ENCODE peak calls at places on chromosomes 12 and 14, in nine cellular contexts. One of them, this sample, is unnamed.

GRCh38 chr12:32568241-32568640 is 110.9 kb upstream of the DNM1L start:
- DNase-seq in stomach: no peak
- DNase-seq in SK-N-SH: no peak
- DNase-seq in Panc1: peak; percentile 30
- DNase-seq in endothelial cell of umbilical vein: peak; percentile 87
- DNase-seq in sigmoid colon: no peak
- DNase-seq in K562: no peak
- DNase-seq in transverse colon: no peak
- DNase-seq in breast epithelium: no peak
- DNase-seq in this sample: no peak

GRCh38 chr14:95040723-95041476 is 116.4 kb downstream of the DICER1 start:
- DNase-seq in sigmoid colon: peak; percentile 40
- DNase-seq in endothelial cell of umbilical vein: no peak
- DNase-seq in breast epithelium: peak; percentile 30
- DNase-seq in K562: no peak
- DNase-seq in SK-N-SH: no peak
- DNase-seq in Panc1: no peak
- DNase-seq in transverse colon: no peak
- DNase-seq in stomach: peak; percentile 20
- DNase-seq in this sample: no peak

GRCh38 chr14:105386581-105387529 is 11.5 kb upstream of the TEX22 start:
- DNase-seq in endothelial cell of umbilical vein: no peak
- DNase-seq in Panc1: no peak
- DNase-seq in stomach: no peak
- DNase-seq in K562: no peak
- DNase-seq in breast epithelium: no peak
- DNase-seq in SK-N-SH: no peak
- DNase-seq in transverse colon: no peak
- DNase-seq in sigmoid colon: no peak
- DNase-seq in this sample: no peak

GRCh38 chr12:16352481-16352880 is 5.0 kb downstream of the MGST1 start:
- DNase-seq in sigmoid colon: no peak
- DNase-seq in breast epithelium: no peak
- DNase-seq in transverse colon: no peak
- DNase-seq in Panc1: no peak
- DNase-seq in K562: no peak
- DNase-seq in stomach: no peak
- DNase-seq in SK-N-SH: no peak
- DNase-seq in endothelial cell of umbilical vein: no peak
- DNase-seq in this sample: no peak

GRCh38 chr12:111823891-111824290 is 18.1 kb upstream of the MAPKAPK5 start:
- DNase-seq in stomach: no peak
- DNase-seq in transverse colon: peak; percentile 21
- DNase-seq in SK-N-SH: no peak
- DNase-seq in breast epithelium: no peak
- DNase-seq in endothelial cell of umbilical vein: no peak
- DNase-seq in sigmoid colon: no peak
- DNase-seq in Panc1: no peak
- DNase-seq in K562: no peak
- DNase-seq in this sample: no peak

GRCh38 chr12:118984206-118984943 is 3.0 kb downstream of the SRRM4 start:
- DNase-seq in stomach: no peak
- DNase-seq in sigmoid colon: no peak
- DNase-seq in transverse colon: no peak
- DNase-seq in SK-N-SH: peak; percentile 64
- DNase-seq in Panc1: no peak
- DNase-seq in K562: no peak
- DNase-seq in breast epithelium: no peak
- DNase-seq in endothelial cell of umbilical vein: no peak
- DNase-seq in this sample: no peak

GRCh38 chr12:27331299-27331926 is 1.2 kb upstream of the BMAL2 start:
- DNase-seq in sigmoid colon: no peak
- DNase-seq in K562: peak; percentile 22
- DNase-seq in Panc1: peak; percentile 89
- DNase-seq in transverse colon: no peak
- DNase-seq in endothelial cell of umbilical vein: peak; percentile 93
- DNase-seq in stomach: no peak
- DNase-seq in SK-N-SH: no peak
- DNase-seq in breast epithelium: no peak
- DNase-seq in this sample: peak; percentile 25

GRCh38 chr12:116924558-116925453 is 14.1 kb downstream of the FBXW8 start:
- DNase-seq in sigmoid colon: no peak
- DNase-seq in transverse colon: peak; percentile 14
- DNase-seq in breast epithelium: no peak
- DNase-seq in SK-N-SH: no peak
- DNase-seq in stomach: no peak
- DNase-seq in endothelial cell of umbilical vein: peak; percentile 44
- DNase-seq in Panc1: no peak
- DNase-seq in K562: no peak
- DNase-seq in this sample: no peak

GRCh38 chr12:68899251-68899771 is 33.7 kb downstream of the CPM start:
- DNase-seq in SK-N-SH: no peak
- DNase-seq in stomach: peak; percentile 76
- DNase-seq in Panc1: no peak
- DNase-seq in breast epithelium: no peak
- DNase-seq in K562: no peak
- DNase-seq in endothelial cell of umbilical vein: no peak
- DNase-seq in sigmoid colon: peak; percentile 71
- DNase-seq in transverse colon: peak; percentile 75
- DNase-seq in this sample: peak; percentile 25

GRCh38 chr12:104410326-104410725 is 46.4 kb upstream of the CHST11 start:
- DNase-seq in breast epithelium: no peak
- DNase-seq in transverse colon: no peak
- DNase-seq in Panc1: no peak
- DNase-seq in K562: no peak
- DNase-seq in endothelial cell of umbilical vein: no peak
- DNase-seq in sigmoid colon: no peak
- DNase-seq in SK-N-SH: no peak
- DNase-seq in stomach: no peak
- DNase-seq in this sample: no peak

GRCh38 chr12:41333988-41334387 is 145.9 kb downstream of the PDZRN4 start:
- DNase-seq in SK-N-SH: no peak
- DNase-seq in stomach: no peak
- DNase-seq in sigmoid colon: no peak
- DNase-seq in Panc1: no peak
- DNase-seq in breast epithelium: no peak
- DNase-seq in K562: no peak
- DNase-seq in transverse colon: no peak
- DNase-seq in endothelial cell of umbilical vein: no peak
- DNase-seq in this sample: no peak

GRCh38 chr12:62588916-62589315 is 122.3 kb downstream of the MON2 start:
- DNase-seq in SK-N-SH: no peak
- DNase-seq in Panc1: no peak
- DNase-seq in endothelial cell of umbilical vein: peak; percentile 62
- DNase-seq in breast epithelium: no peak
- DNase-seq in sigmoid colon: no peak
- DNase-seq in transverse colon: no peak
- DNase-seq in stomach: no peak
- DNase-seq in K562: no peak
- DNase-seq in this sample: no peak

GRCh38 chr12:62598846-62599245 is 132.2 kb downstream of the MON2 start:
- DNase-seq in SK-N-SH: no peak
- DNase-seq in stomach: no peak
- DNase-seq in K562: no peak
- DNase-seq in transverse colon: no peak
- DNase-seq in endothelial cell of umbilical vein: no peak
- DNase-seq in sigmoid colon: no peak
- DNase-seq in breast epithelium: no peak
- DNase-seq in Panc1: no peak
- DNase-seq in this sample: no peak

GRCh38 chr12:62597253-62597652 is 130.6 kb downstream of the MON2 start:
- DNase-seq in transverse colon: no peak
- DNase-seq in sigmoid colon: no peak
- DNase-seq in Panc1: no peak
- DNase-seq in K562: no peak
- DNase-seq in stomach: no peak
- DNase-seq in breast epithelium: no peak
- DNase-seq in endothelial cell of umbilical vein: no peak
- DNase-seq in SK-N-SH: no peak
- DNase-seq in this sample: no peak

GRCh38 chr12:62600038-62600437 is 133.4 kb downstream of the MON2 start:
- DNase-seq in sigmoid colon: no peak
- DNase-seq in Panc1: no peak
- DNase-seq in endothelial cell of umbilical vein: no peak
- DNase-seq in stomach: no peak
- DNase-seq in breast epithelium: no peak
- DNase-seq in SK-N-SH: no peak
- DNase-seq in transverse colon: no peak
- DNase-seq in K562: no peak
- DNase-seq in this sample: no peak

GRCh38 chr12:62594771-62595170 is 128.1 kb downstream of the MON2 start:
- DNase-seq in SK-N-SH: no peak
- DNase-seq in breast epithelium: no peak
- DNase-seq in stomach: no peak
- DNase-seq in transverse colon: no peak
- DNase-seq in endothelial cell of umbilical vein: no peak
- DNase-seq in sigmoid colon: no peak
- DNase-seq in K562: no peak
- DNase-seq in Panc1: no peak
- DNase-seq in this sample: no peak
- H3K4me3 ChIP-seq in SK-N-SH: no peak overlapping the region
- H3K4me3 ChIP-seq in breast epithelium: no peak overlapping the region
- H3K4me3 ChIP-seq in stomach: no peak overlapping the region
- H3K4me3 ChIP-seq in transverse colon: no peak overlapping the region
- H3K4me3 ChIP-seq in endothelial cell of umbilical vein: no peak overlapping the region
- H3K4me3 ChIP-seq in sigmoid colon: no peak overlapping the region
- H3K4me3 ChIP-seq in K562: no peak overlapping the region
- H3K4me3 ChIP-seq in Panc1: no peak overlapping the region
- H3K4me3 ChIP-seq in this sample: no peak overlapping the region

GRCh38 chr14:97411938-97412612 is 614.9 kb downstream of the VRK1 start:
- DNase-seq in Panc1: no peak
- DNase-seq in K562: no peak
- DNase-seq in endothelial cell of umbilical vein: no peak
- DNase-seq in SK-N-SH: no peak
- DNase-seq in sigmoid colon: no peak
- DNase-seq in stomach: no peak
- DNase-seq in transverse colon: no peak
- DNase-seq in breast epithelium: no peak
- DNase-seq in this sample: no peak

GRCh38 chr14:97414718-97415098 is 617.5 kb downstream of the VRK1 start:
- DNase-seq in stomach: no peak
- DNase-seq in transverse colon: no peak
- DNase-seq in SK-N-SH: no peak
- DNase-seq in sigmoid colon: no peak
- DNase-seq in K562: no peak
- DNase-seq in breast epithelium: no peak
- DNase-seq in Panc1: no peak
- DNase-seq in endothelial cell of umbilical vein: no peak
- DNase-seq in this sample: no peak

GRCh38 chr14:97412933-97413574 is 615.9 kb downstream of the VRK1 start:
- DNase-seq in endothelial cell of umbilical vein: no peak
- DNase-seq in transverse colon: no peak
- DNase-seq in K562: no peak
- DNase-seq in breast epithelium: no peak
- DNase-seq in stomach: no peak
- DNase-seq in sigmoid colon: no peak
- DNase-seq in Panc1: no peak
- DNase-seq in SK-N-SH: no peak
- DNase-seq in this sample: no peak

GRCh38 chr14:97415907-97416306 is 618.7 kb downstream of the VRK1 start:
- DNase-seq in transverse colon: no peak
- DNase-seq in sigmoid colon: no peak
- DNase-seq in SK-N-SH: no peak
- DNase-seq in Panc1: no peak
- DNase-seq in breast epithelium: no peak
- DNase-seq in endothelial cell of umbilical vein: no peak
- DNase-seq in stomach: no peak
- DNase-seq in K562: no peak
- DNase-seq in this sample: no peak

GRCh38 chr14:97413991-97414717 is 617.0 kb downstream of the VRK1 start:
- DNase-seq in breast epithelium: no peak
- DNase-seq in sigmoid colon: no peak
- DNase-seq in SK-N-SH: no peak
- DNase-seq in endothelial cell of umbilical vein: no peak
- DNase-seq in K562: no peak
- DNase-seq in stomach: no peak
- DNase-seq in transverse colon: no peak
- DNase-seq in Panc1: no peak
- DNase-seq in this sample: no peak
- H3K4me1 ChIP-seq in breast epithelium: no peaks in the 10 kb centered on the region
- H3K4me1 ChIP-seq in sigmoid colon: peaks cover 7% of the 10 kb centered on the region
- H3K4me1 ChIP-seq in SK-N-SH: peaks cover 6% of the 10 kb centered on the region
- H3K4me1 ChIP-seq in endothelial cell of umbilical vein: no peaks in the 10 kb centered on the region
- H3K4me1 ChIP-seq in K562: no peaks in the 10 kb centered on the region
- H3K4me1 ChIP-seq in stomach: peaks cover 36% of the 10 kb centered on the region
- H3K4me1 ChIP-seq in transverse colon: peaks cover 3% of the 10 kb centered on the region
- H3K4me1 ChIP-seq in Panc1: no peaks in the 10 kb centered on the region
- H3K4me1 ChIP-seq in this sample: no peaks in the 10 kb centered on the region

GRCh38 chr14:103207038-103207403 is 83.8 kb downstream of the TNFAIP2 start:
- DNase-seq in SK-N-SH: peak; percentile 70
- DNase-seq in endothelial cell of umbilical vein: no peak
- DNase-seq in sigmoid colon: peak; percentile 94
- DNase-seq in Panc1: no peak
- DNase-seq in K562: peak; percentile 67
- DNase-seq in breast epithelium: peak; percentile 68
- DNase-seq in transverse colon: peak; percentile 68
- DNase-seq in stomach: peak; percentile 51
- DNase-seq in this sample: peak; percentile 28
- TF ChIP-seq POLR2AphosphoS5 in SK-N-SH: no peak
- TF ChIP-seq POLR2AphosphoS5 in endothelial cell of umbilical vein: no peak
- TF ChIP-seq POLR2AphosphoS5 in sigmoid colon: no peak
- TF ChIP-seq POLR2AphosphoS5 in Panc1: no peak
- TF ChIP-seq POLR2AphosphoS5 in K562: no peak
- TF ChIP-seq POLR2AphosphoS5 in breast epithelium: no peak
- TF ChIP-seq POLR2AphosphoS5 in transverse colon: no peak
- TF ChIP-seq POLR2AphosphoS5 in stomach: no peak
- TF ChIP-seq POLR2AphosphoS5 in this sample: no peak

GRCh38 chr12:113461666-113462065 is 10.0 kb downstream of the LHX5 start:
- DNase-seq in SK-N-SH: peak; percentile 68
- DNase-seq in K562: peak; percentile 69
- DNase-seq in endothelial cell of umbilical vein: no peak
- DNase-seq in sigmoid colon: no peak
- DNase-seq in breast epithelium: no peak
- DNase-seq in Panc1: no peak
- DNase-seq in stomach: no peak
- DNase-seq in transverse colon: no peak
- DNase-seq in this sample: no peak

GRCh38 chr12:113462880-113463745 is 8.6 kb downstream of the LHX5 start:
- DNase-seq in breast epithelium: no peak
- DNase-seq in stomach: no peak
- DNase-seq in Panc1: no peak
- DNase-seq in K562: no peak
- DNase-seq in SK-N-SH: peak; percentile 51
- DNase-seq in endothelial cell of umbilical vein: no peak
- DNase-seq in transverse colon: no peak
- DNase-seq in sigmoid colon: no peak
- DNase-seq in this sample: no peak

GRCh38 chr12:113463746-113464743 is 7.6 kb downstream of the LHX5 start:
- DNase-seq in Panc1: no peak
- DNase-seq in breast epithelium: no peak
- DNase-seq in stomach: no peak
- DNase-seq in sigmoid colon: no peak
- DNase-seq in K562: no peak
- DNase-seq in endothelial cell of umbilical vein: no peak
- DNase-seq in SK-N-SH: peak; percentile 41
- DNase-seq in transverse colon: no peak
- DNase-seq in this sample: no peak

GRCh38 chr12:113459981-113460380 is 11.7 kb downstream of the LHX5 start:
- DNase-seq in transverse colon: no peak
- DNase-seq in SK-N-SH: no peak
- DNase-seq in breast epithelium: no peak
- DNase-seq in sigmoid colon: no peak
- DNase-seq in Panc1: no peak
- DNase-seq in stomach: no peak
- DNase-seq in endothelial cell of umbilical vein: no peak
- DNase-seq in K562: no peak
- DNase-seq in this sample: no peak

GRCh38 chr12:113462117-113462774 is 9.4 kb downstream of the LHX5 start:
- DNase-seq in Panc1: peak; percentile 38
- DNase-seq in SK-N-SH: peak; percentile 87
- DNase-seq in K562: peak; percentile 83
- DNase-seq in transverse colon: peak; percentile 81
- DNase-seq in stomach: peak; percentile 82
- DNase-seq in endothelial cell of umbilical vein: peak; percentile 65
- DNase-seq in sigmoid colon: peak; percentile 83
- DNase-seq in breast epithelium: peak; percentile 77
- DNase-seq in this sample: peak; percentile 66
- H3K4me3 ChIP-seq in Panc1: peak overlapping the region; percentile 51
- H3K4me3 ChIP-seq in SK-N-SH: peak overlapping the region; percentile 18
- H3K4me3 ChIP-seq in K562: no peak overlapping the region
- H3K4me3 ChIP-seq in transverse colon: no peak overlapping the region
- H3K4me3 ChIP-seq in stomach: peak overlapping the region; percentile 31
- H3K4me3 ChIP-seq in endothelial cell of umbilical vein: no peak overlapping the region
- H3K4me3 ChIP-seq in sigmoid colon: peak overlapping the region; percentile 30
- H3K4me3 ChIP-seq in breast epithelium: peak overlapping the region; percentile 62
- H3K4me3 ChIP-seq in this sample: no peak overlapping the region